ENCODE peak calls at places on chromosomes 7 and 10, in nine cellular contexts. Z is T-helper 2 cell, K is GM03348, O is astrocyte, Y is GDM1, S is NAMALWA, P is retina, L is anterior cingulate cortex, T is KBM-7. B is an unnamed sample.

GRCh38 chr7:159321278-159321677 is 176.6 kb upstream of the VIPR2 start:
- DNase-seq in T (no peak), S (no peak), Y (no peak), Z (no peak), L (no peak), P (no peak), K (no peak), O (no peak), B (no peak)

GRCh38 chr7:114048386-114049235 is 129.8 kb upstream of the PPP1R3A start:
- DNase-seq in Y (no peak), K (peak; percentile 14), P (no peak), O (peak; percentile 22), Z (no peak), L (no peak), S (no peak), T (peak; percentile 53), B (no peak)

GRCh38 chr7:112546723-112547513 is 66.1 kb downstream of the LSMEM1 start:
- DNase-seq in Z (no peak), T (peak; percentile 9), P (no peak), S (no peak), L (no peak), Y (no peak), O (no peak), K (no peak), B (no peak)

GRCh38 chr7:95577137-95577536 is 19.2 kb downstream of the PDK4 start:
- DNase-seq in Z (no peak), K (no peak), S (no peak), P (no peak), L (no peak), Y (no peak), O (no peak), T (no peak), B (no peak)

GRCh38 chr10:92822060-92822634 is 26.2 kb upstream of the EXOC6 start:
- DNase-seq in S (no peak), P (no peak), Y (peak; percentile 24), O (peak; percentile 88), L (no peak), K (peak; percentile 32), T (peak; percentile 68), Z (no peak), B (peak; percentile 86)

GRCh38 chr7:115634633-115635032 is 395.9 kb downstream of the TFEC start:
- DNase-seq in P (no peak), L (no peak), O (no peak), K (no peak), T (no peak), Z (no peak), Y (no peak), S (no peak), B (no peak)

GRCh38 chr10:11724938-11725776 is 17.0 kb upstream of the ECHDC3 start:
- DNase-seq in Z (no peak), P (no peak), Y (peak; percentile 43), K (peak; percentile 88), O (peak; percentile 48), T (peak; percentile 74), L (no peak), S (peak; percentile 82), B (peak; percentile 29)

GRCh38 chr7:6640246-6640721 is 3.2 kb downstream of the ZNF316 start:
- DNase-seq in Z (no peak), L (no peak), K (peak; percentile 52), S (no peak), T (peak; percentile 82), O (peak; percentile 14), Y (no peak), P (no peak), B (no peak)

GRCh38 chr7:146961617-146962016 is 845.0 kb downstream of the CNTNAP2 start:
- DNase-seq in Z (no peak), Y (no peak), L (no peak), K (peak; percentile 84), O (peak; percentile 90), P (no peak), T (no peak), S (no peak), B (no peak)

GRCh38 chr7:42283553-42283952 is 46.5 kb upstream of the GLI3 start:
- DNase-seq in T (no peak), L (no peak), S (no peak), P (no peak), Z (no peak), O (no peak), K (peak; percentile 21), Y (no peak), B (no peak)

GRCh38 chr7:128940494-128941322 is 3.0 kb downstream of the IRF5 start:
- DNase-seq in O (no peak), K (no peak), Z (no peak), P (no peak), Y (peak; percentile 91), T (peak; percentile 92), L (no peak), S (peak; percentile 87), B (peak; percentile 41)

GRCh38 chr10:5623081-5623748 is 43.2 kb downstream of the ASB13 start:
- DNase-seq in T (peak; percentile 78), Y (peak; percentile 74), S (peak; percentile 89), K (peak; percentile 94), P (peak; percentile 82), O (peak; percentile 51), Z (peak; percentile 67), L (peak; percentile 53), B (peak; percentile 90)

GRCh38 chr10:27884185-27884630 is 114.7 kb downstream of the ODAD2 start:
- DNase-seq in K (no peak), Y (no peak), S (no peak), Z (no peak), O (peak; percentile 8), P (no peak), L (no peak), T (no peak), B (no peak)

GRCh38 chr7:29866490-29866930 is 60.2 kb downstream of the WIPF3 start:
- DNase-seq in T (no peak), K (peak; percentile 60), S (no peak), P (no peak), L (no peak), Y (peak; percentile 82), O (peak; percentile 33), Z (no peak), B (no peak)

GRCh38 chr7:66602159-66602558 is 26.5 kb upstream of the KCTD7 start:
- DNase-seq in K (no peak), Y (no peak), P (no peak), L (no peak), O (no peak), S (no peak), Z (no peak), T (no peak), B (no peak)

GRCh38 chr7:45190406-45191165 is 33.0 kb downstream of the RAMP3 start:
- DNase-seq in Z (no peak), T (no peak), P (no peak), L (no peak), O (no peak), S (no peak), K (no peak), Y (no peak), B (no peak)

GRCh38 chr7:92489634-92490033 is 11.9 kb upstream of the ERVW-1 start:
- DNase-seq in L (no peak), T (no peak), S (no peak), O (no peak), Z (no peak), K (no peak), Y (no peak), P (no peak), B (no peak)

GRCh38 chr10:96465599-96465998 is 48.1 kb downstream of the TLL2 start:
- DNase-seq in K (no peak), Z (no peak), Y (no peak), T (no peak), S (no peak), P (no peak), O (no peak), L (no peak), B (no peak)

GRCh38 chr7:157404002-157404401 is 67.2 kb downstream of the DNAJB6 start:
- DNase-seq in Z (no peak), Y (no peak), T (no peak), O (no peak), S (no peak), L (no peak), K (no peak), P (no peak), B (no peak)

GRCh38 chr10:110783509-110784103 is 88.1 kb upstream of the PDCD4 start:
- DNase-seq in T (peak; percentile 42), O (no peak), L (no peak), Y (no peak), S (no peak), P (no peak), K (no peak), Z (peak; percentile 67), B (no peak)

GRCh38 chr10:112296908-112297331 is 13.7 kb downstream of the TECTB start:
- DNase-seq in P (no peak), S (no peak), O (no peak), Y (no peak), L (no peak), Z (no peak), K (no peak), T (no peak), B (no peak)

GRCh38 chr7:18521945-18522566 is 26.5 kb downstream of the HDAC9 start:
- DNase-seq in K (no peak), S (peak; percentile 80), L (no peak), Y (no peak), T (no peak), O (peak; percentile 20), P (no peak), Z (no peak), B (no peak)

GRCh38 chr10:2913531-2913930 is 153.8 kb upstream of the PFKP start:
- DNase-seq in T (no peak), Y (no peak), L (no peak), K (no peak), P (no peak), O (no peak), S (no peak), Z (no peak), B (no peak)

GRCh38 chr10:131251146-131251541 is 60.4 kb downstream of the TCERG1L start:
- DNase-seq in K (no peak), Y (no peak), O (no peak), P (no peak), T (no peak), L (no peak), S (no peak), Z (no peak), B (no peak)

GRCh38 chr10:116669080-116669479 is 48.3 kb downstream of the PNLIPRP2 start:
- DNase-seq in O (no peak), K (peak; percentile 28), Z (no peak), P (no peak), L (no peak), S (no peak), Y (no peak), T (no peak), B (no peak)

GRCh38 chr10:5583525-5584175 is 58.9 kb downstream of the CALML3 start:
- DNase-seq in K (no peak), Z (no peak), O (peak; percentile 60), S (no peak), L (no peak), Y (no peak), P (peak; percentile 76), T (no peak), B (no peak)

GRCh38 chr7:155543011-155543881 is 3.1 kb downstream of the CNPY1 start:
- DNase-seq in P (no peak), Z (no peak), O (peak; percentile 12), K (no peak), S (no peak), L (no peak), Y (no peak), T (no peak), B (no peak)

GRCh38 chr7:74277636-74278035 is 11.6 kb upstream of the CLIP2 start:
- DNase-seq in P (no peak), S (no peak), K (no peak), T (no peak), Y (no peak), Z (no peak), L (no peak), O (no peak), B (no peak)

GRCh38 chr7:128019330-128019729 is 11.9 kb downstream of the LRRC4 start:
- DNase-seq in Y (no peak), S (no peak), L (no peak), Z (no peak), P (no peak), O (no peak), T (no peak), K (no peak), B (no peak)

GRCh38 chr7:39700932-39701331 is 77.6 kb downstream of the RALA start:
- DNase-seq in K (no peak), L (no peak), T (peak; percentile 78), S (no peak), Z (no peak), P (no peak), O (no peak), Y (peak; percentile 8), B (no peak)

GRCh38 chr10:51272580-51272979 is 198.3 kb downstream of the PRKG1 start:
- DNase-seq in Y (no peak), O (no peak), T (no peak), K (peak; percentile 25), Z (no peak), P (no peak), S (no peak), L (no peak), B (no peak)